ENCODE peak calls at places on chromosomes 6 and 20, in eight cellular contexts. U, T, Z, Y, C, B, M and H are unnamed samples.

GRCh38 chr6:87832025-87832825 is 130.2 kb upstream of the AKIRIN2 start:
- DNase-seq in U (peak), T (peak), Z (peak), Y (peak), C (no peak), B (no peak), M (no peak), H (no peak)

GRCh38 chr20:37920679-37921322 is 17.9 kb downstream of the VSTM2L start:
- DNase-seq in U (no peak), T (no peak), Z (no peak), Y (no peak), C (no peak), B (no peak), M (no peak), H (no peak)

GRCh38 chr6:170210651-170211403 is 80.1 kb downstream of the DLL1 start:
- DNase-seq in U (no peak), T (no peak), Z (no peak), Y (no peak), C (no peak), B (no peak), M (no peak), H (no peak)

GRCh38 chr6:108944707-108945685 is 96.8 kb downstream of the ARMC2 start:
- DNase-seq in U (no peak), T (no peak), Z (no peak), Y (peak), C (peak), B (no peak), M (no peak), H (no peak)

GRCh38 chr6:74507649-74508048 is 698.2 kb downstream of the COL12A1 start:
- DNase-seq in U (no peak), T (no peak), Z (no peak), Y (no peak), C (no peak), B (no peak), M (no peak), H (no peak)

GRCh38 chr6:131754715-131755567 is 44.1 kb upstream of the CTAGE9 start:
- DNase-seq in U (no peak), T (no peak), Z (no peak), Y (peak), C (no peak), B (no peak), M (no peak), H (no peak)

GRCh38 chr6:30730611-30731435 is 10.7 kb downstream of the TUBB start:
- DNase-seq in U (peak), T (peak), Z (peak), Y (peak), C (peak), B (peak), M (no peak), H (no peak)

GRCh38 chr20:37994512-37994911 is 38.7 kb downstream of the TTI1 start:
- DNase-seq in U (no peak), T (peak), Z (no peak), Y (peak), C (no peak), B (no peak), M (no peak), H (no peak)

GRCh38 chr6:159102373-159103160 is 57.8 kb upstream of the TAGAP start:
- DNase-seq in U (no peak), T (no peak), Z (no peak), Y (no peak), C (no peak), B (no peak), M (no peak), H (no peak)

GRCh38 chr6:63347599-63347998 is 27.8 kb upstream of the LGSN start:
- DNase-seq in U (no peak), T (peak), Z (no peak), Y (peak), C (no peak), B (no peak), M (no peak), H (no peak)

GRCh38 chr20:60053813-60054190 is 95.6 kb downstream of the CDH26 start:
- DNase-seq in U (no peak), T (no peak), Z (no peak), Y (no peak), C (no peak), B (no peak), M (no peak), H (no peak)

GRCh38 chr6:90135672-90136071 is 161.0 kb downstream of the BACH2 start:
- DNase-seq in U (no peak), T (peak), Z (no peak), Y (peak), C (no peak), B (no peak), M (no peak), H (no peak)